ENCODE peak calls at places on chromosome 11, in seven cellular contexts. One of them, this sample, is unnamed.
A peak's percentile ranks its signal among the peaks of the same experiment; 100 is the strongest.

GRCh38 chr11:122367809-122368231 is 251.8 kb upstream of the BLID start:
- DNase-seq in H9: no peak
- DNase-seq in sigmoid colon: peak; percentile 67
- DNase-seq in Panc1: no peak
- DNase-seq in Caco-2: peak; percentile 90
- DNase-seq in prostate gland: no peak
- DNase-seq in neural crest cell: no peak
- DNase-seq in this sample: no peak

GRCh38 chr11:65280646-65281045 is 18.9 kb downstream of the POLA2 start:
- DNase-seq in H9: no peak
- DNase-seq in sigmoid colon: no peak
- DNase-seq in Panc1: no peak
- DNase-seq in Caco-2: no peak
- DNase-seq in prostate gland: no peak
- DNase-seq in neural crest cell: no peak
- DNase-seq in this sample: no peak

GRCh38 chr11:102430158-102430836 is 22.3 kb downstream of the TMEM123 start:
- DNase-seq in H9: no peak
- DNase-seq in sigmoid colon: no peak
- DNase-seq in Panc1: no peak
- DNase-seq in Caco-2: no peak
- DNase-seq in prostate gland: no peak
- DNase-seq in neural crest cell: no peak
- DNase-seq in this sample: no peak

GRCh38 chr11:92948116-92948515 is 21.3 kb upstream of the MTNR1B start:
- DNase-seq in H9: no peak
- DNase-seq in sigmoid colon: no peak
- DNase-seq in Panc1: no peak
- DNase-seq in Caco-2: peak; percentile 63
- DNase-seq in prostate gland: no peak
- DNase-seq in neural crest cell: no peak
- DNase-seq in this sample: peak; percentile 70

GRCh38 chr11:19511413-19512183 is 201.0 kb upstream of the NAV2 start:
- DNase-seq in H9: no peak
- DNase-seq in sigmoid colon: peak; percentile 71
- DNase-seq in Panc1: no peak
- DNase-seq in Caco-2: no peak
- DNase-seq in prostate gland: no peak
- DNase-seq in neural crest cell: no peak
- DNase-seq in this sample: peak; percentile 46

GRCh38 chr11:71120346-71120963 is 131.9 kb downstream of the SHANK2 start:
- DNase-seq in H9: peak; percentile 87
- DNase-seq in sigmoid colon: no peak
- DNase-seq in Panc1: no peak
- DNase-seq in Caco-2: peak; percentile 70
- DNase-seq in prostate gland: peak; percentile 53
- DNase-seq in neural crest cell: no peak
- DNase-seq in this sample: peak; percentile 66

GRCh38 chr11:20056109-20057054 is 103.9 kb downstream of the DBX1 start:
- DNase-seq in H9: no peak
- DNase-seq in sigmoid colon: peak; percentile 85
- DNase-seq in Panc1: no peak
- DNase-seq in Caco-2: no peak
- DNase-seq in prostate gland: peak; percentile 81
- DNase-seq in neural crest cell: no peak
- DNase-seq in this sample: peak; percentile 67

GRCh38 chr11:120525285-120526085 is 13.9 kb downstream of the GRIK4 start:
- DNase-seq in H9: no peak
- DNase-seq in sigmoid colon: peak; percentile 44
- DNase-seq in Panc1: no peak
- DNase-seq in Caco-2: peak; percentile 91
- DNase-seq in prostate gland: no peak
- DNase-seq in neural crest cell: no peak
- DNase-seq in this sample: no peak

GRCh38 chr11:28674432-28675076 is 566.4 kb downstream of the METTL15 start:
- DNase-seq in H9: peak; percentile 51
- DNase-seq in sigmoid colon: no peak
- DNase-seq in Panc1: no peak
- DNase-seq in Caco-2: no peak
- DNase-seq in prostate gland: no peak
- DNase-seq in neural crest cell: peak; percentile 5
- DNase-seq in this sample: no peak

GRCh38 chr11:8878771-8879170 is 32.2 kb upstream of the AKIP1 start:
- DNase-seq in H9: no peak
- DNase-seq in sigmoid colon: no peak
- DNase-seq in Panc1: no peak
- DNase-seq in Caco-2: no peak
- DNase-seq in prostate gland: no peak
- DNase-seq in neural crest cell: no peak
- DNase-seq in this sample: no peak

GRCh38 chr11:86888978-86889341 is 66.2 kb downstream of the FZD4 start:
- DNase-seq in H9: no peak
- DNase-seq in sigmoid colon: no peak
- DNase-seq in Panc1: no peak
- DNase-seq in Caco-2: no peak
- DNase-seq in prostate gland: no peak
- DNase-seq in neural crest cell: no peak
- DNase-seq in this sample: no peak

GRCh38 chr11:126413426-126413825 is 57.9 kb downstream of the ST3GAL4 start:
- DNase-seq in H9: no peak
- DNase-seq in sigmoid colon: no peak
- DNase-seq in Panc1: no peak
- DNase-seq in Caco-2: no peak
- DNase-seq in prostate gland: no peak
- DNase-seq in neural crest cell: no peak
- DNase-seq in this sample: no peak

GRCh38 chr11:109971184-109971523 is 122.0 kb upstream of the ZC3H12C start:
- DNase-seq in H9: no peak
- DNase-seq in sigmoid colon: no peak
- DNase-seq in Panc1: no peak
- DNase-seq in Caco-2: no peak
- DNase-seq in prostate gland: no peak
- DNase-seq in neural crest cell: no peak
- DNase-seq in this sample: no peak

GRCh38 chr11:130798280-130798679 is 118.0 kb downstream of the SNX19 start:
- DNase-seq in H9: no peak
- DNase-seq in sigmoid colon: no peak
- DNase-seq in Panc1: no peak
- DNase-seq in Caco-2: no peak
- DNase-seq in prostate gland: no peak
- DNase-seq in neural crest cell: no peak
- DNase-seq in this sample: no peak

GRCh38 chr11:87445002-87445401 is 407.3 kb downstream of the TMEM135 start:
- DNase-seq in H9: no peak
- DNase-seq in sigmoid colon: no peak
- DNase-seq in Panc1: no peak
- DNase-seq in Caco-2: no peak
- DNase-seq in prostate gland: no peak
- DNase-seq in neural crest cell: no peak
- DNase-seq in this sample: no peak

GRCh38 chr11:68525930-68526329 is 65.4 kb downstream of the PPP6R3 start:
- DNase-seq in H9: no peak
- DNase-seq in sigmoid colon: no peak
- DNase-seq in Panc1: no peak
- DNase-seq in Caco-2: no peak
- DNase-seq in prostate gland: no peak
- DNase-seq in neural crest cell: no peak
- DNase-seq in this sample: no peak

GRCh38 chr11:72123117-72123653 is 10.7 kb upstream of the ANAPC15 start:
- DNase-seq in H9: no peak
- DNase-seq in sigmoid colon: no peak
- DNase-seq in Panc1: no peak
- DNase-seq in Caco-2: peak; percentile 47
- DNase-seq in prostate gland: no peak
- DNase-seq in neural crest cell: no peak
- DNase-seq in this sample: no peak

GRCh38 chr11:2581931-2582435 is 117.8 kb downstream of the KCNQ1OT1 start:
- DNase-seq in H9: peak; percentile 12
- DNase-seq in sigmoid colon: no peak
- DNase-seq in Panc1: no peak
- DNase-seq in Caco-2: peak; percentile 32
- DNase-seq in prostate gland: no peak
- DNase-seq in neural crest cell: no peak
- DNase-seq in this sample: peak; percentile 24

GRCh38 chr11:10856689-10857603 is 907 bp downstream of the ZBED5 start:
- DNase-seq in H9: no peak
- DNase-seq in sigmoid colon: peak; percentile 77
- DNase-seq in Panc1: no peak
- DNase-seq in Caco-2: peak; percentile 56
- DNase-seq in prostate gland: peak; percentile 51
- DNase-seq in neural crest cell: peak; percentile 43
- DNase-seq in this sample: peak; percentile 27

GRCh38 chr11:33373636-33374035 is 116.5 kb downstream of the HIPK3 start:
- DNase-seq in H9: no peak
- DNase-seq in sigmoid colon: no peak
- DNase-seq in Panc1: no peak
- DNase-seq in Caco-2: no peak
- DNase-seq in prostate gland: no peak
- DNase-seq in neural crest cell: no peak
- DNase-seq in this sample: no peak

GRCh38 chr11:67053896-67054850 is 2.5 kb upstream of the RHOD start:
- DNase-seq in H9: peak; percentile 74
- DNase-seq in sigmoid colon: no peak
- DNase-seq in Panc1: no peak
- DNase-seq in Caco-2: peak; percentile 83
- DNase-seq in prostate gland: peak; percentile 42
- DNase-seq in neural crest cell: peak; percentile 53
- DNase-seq in this sample: peak; percentile 63

GRCh38 chr11:60994450-60995135 is 23.1 kb downstream of the CD6 start:
- DNase-seq in H9: no peak
- DNase-seq in sigmoid colon: no peak
- DNase-seq in Panc1: no peak
- DNase-seq in Caco-2: no peak
- DNase-seq in prostate gland: no peak
- DNase-seq in neural crest cell: no peak
- DNase-seq in this sample: no peak

GRCh38 chr11:57752954-57753353 is 1.3 kb upstream of the BTBD18 start:
- DNase-seq in H9: peak; percentile 52
- DNase-seq in sigmoid colon: no peak
- DNase-seq in Panc1: no peak
- DNase-seq in Caco-2: no peak
- DNase-seq in prostate gland: no peak
- DNase-seq in neural crest cell: no peak
- DNase-seq in this sample: no peak

GRCh38 chr11:57746920-57747319 is 4.7 kb downstream of the BTBD18 start:
- DNase-seq in H9: no peak
- DNase-seq in sigmoid colon: no peak
- DNase-seq in Panc1: no peak
- DNase-seq in Caco-2: no peak
- DNase-seq in prostate gland: no peak
- DNase-seq in neural crest cell: no peak
- DNase-seq in this sample: no peak

DNA sequence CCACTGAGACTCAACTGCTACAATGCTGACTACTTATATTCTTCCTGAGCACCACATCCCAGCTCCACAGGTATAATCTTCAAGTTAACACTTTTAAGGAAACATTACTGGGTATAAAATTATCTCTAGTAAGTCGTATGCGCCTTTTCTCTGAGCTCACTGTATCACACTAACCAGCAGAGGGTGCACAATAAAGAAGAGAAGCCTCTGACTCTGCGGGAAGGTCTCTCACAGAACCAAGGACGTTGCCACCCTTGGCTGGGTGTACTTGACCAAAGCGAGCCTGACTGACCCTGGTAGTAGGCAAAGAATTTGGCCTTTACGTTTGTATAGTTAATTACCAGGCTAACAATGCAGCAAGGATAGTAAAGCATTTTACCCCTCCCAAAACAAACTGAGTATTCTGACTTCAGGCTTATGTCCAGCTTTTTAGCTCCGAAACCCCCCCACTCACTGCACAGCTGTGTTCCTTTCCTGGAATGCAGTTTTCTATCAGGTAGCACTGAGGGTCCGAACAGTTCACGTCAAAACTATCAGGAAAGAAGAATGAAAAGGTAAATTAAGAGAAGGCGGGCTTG is at the start of gene BTBD18:
- DNase-seq in H9: peak; percentile 60
- DNase-seq in sigmoid colon: no peak
- DNase-seq in Panc1: no peak
- DNase-seq in Caco-2: peak; percentile 67
- DNase-seq in prostate gland: peak; percentile 49
- DNase-seq in neural crest cell: no peak
- DNase-seq in this sample: peak; percentile 56
- TF ChIP-seq CTCF in H9: peak; percentile 77
- TF ChIP-seq CTCF in sigmoid colon: peak; percentile 29
- TF ChIP-seq CTCF in Panc1: peak; percentile 81
- TF ChIP-seq CTCF in Caco-2: peak; percentile 54
- TF ChIP-seq CTCF in prostate gland: peak; percentile 47
- TF ChIP-seq CTCF in neural crest cell: peak; percentile 72
- TF ChIP-seq CTCF in this sample: peak; percentile 52

GRCh38 chr11:17547932-17548331 is 873 bp downstream of the OTOG start:
- DNase-seq in H9: peak; percentile 67
- DNase-seq in sigmoid colon: no peak
- DNase-seq in Panc1: no peak
- DNase-seq in Caco-2: peak; percentile 38
- DNase-seq in prostate gland: no peak
- DNase-seq in neural crest cell: no peak
- DNase-seq in this sample: no peak
- TF ChIP-seq CTCF in H9: peak; percentile 28
- TF ChIP-seq CTCF in sigmoid colon: no peak
- TF ChIP-seq CTCF in Panc1: no peak
- TF ChIP-seq CTCF in Caco-2: no peak
- TF ChIP-seq CTCF in prostate gland: no peak
- TF ChIP-seq CTCF in neural crest cell: no peak
- TF ChIP-seq CTCF in this sample: no peak

GRCh38 chr11:74397531-74398243 is 546 bp downstream of the PGM2L1 start:
- DNase-seq in H9: peak; percentile 45
- DNase-seq in sigmoid colon: no peak
- DNase-seq in Panc1: no peak
- DNase-seq in Caco-2: no peak
- DNase-seq in prostate gland: peak; percentile 22
- DNase-seq in neural crest cell: no peak
- DNase-seq in this sample: peak; percentile 33
- TF ChIP-seq CTCF in H9: peak; percentile 47
- TF ChIP-seq CTCF in sigmoid colon: peak; percentile 24
- TF ChIP-seq CTCF in Panc1: no peak
- TF ChIP-seq CTCF in Caco-2: no peak
- TF ChIP-seq CTCF in prostate gland: no peak
- TF ChIP-seq CTCF in neural crest cell: peak; percentile 41
- TF ChIP-seq CTCF in this sample: no peak

GRCh38 chr11:123581651-123582399 is 72.6 kb downstream of the SCN3B start:
- DNase-seq in H9: no peak
- DNase-seq in sigmoid colon: no peak
- DNase-seq in Panc1: no peak
- DNase-seq in Caco-2: no peak
- DNase-seq in prostate gland: no peak
- DNase-seq in neural crest cell: no peak
- DNase-seq in this sample: no peak

GRCh38 chr11:123580137-123580536 is 74.3 kb downstream of the SCN3B start:
- DNase-seq in H9: no peak
- DNase-seq in sigmoid colon: no peak
- DNase-seq in Panc1: no peak
- DNase-seq in Caco-2: no peak
- DNase-seq in prostate gland: no peak
- DNase-seq in neural crest cell: no peak
- DNase-seq in this sample: no peak

GRCh38 chr11:123579482-123579812 is 75.0 kb downstream of the SCN3B start:
- DNase-seq in H9: no peak
- DNase-seq in sigmoid colon: no peak
- DNase-seq in Panc1: no peak
- DNase-seq in Caco-2: no peak
- DNase-seq in prostate gland: no peak
- DNase-seq in neural crest cell: no peak
- DNase-seq in this sample: no peak

GRCh38 chr11:123578778-123579481 is 75.5 kb downstream of the SCN3B start:
- DNase-seq in H9: no peak
- DNase-seq in sigmoid colon: no peak
- DNase-seq in Panc1: no peak
- DNase-seq in Caco-2: no peak
- DNase-seq in prostate gland: no peak
- DNase-seq in neural crest cell: no peak
- DNase-seq in this sample: no peak

GRCh38 chr11:123580557-123581275 is 73.7 kb downstream of the SCN3B start:
- DNase-seq in H9: peak; percentile 88
- DNase-seq in sigmoid colon: no peak
- DNase-seq in Panc1: peak; percentile 32
- DNase-seq in Caco-2: peak; percentile 87
- DNase-seq in prostate gland: peak; percentile 35
- DNase-seq in neural crest cell: peak; percentile 61
- DNase-seq in this sample: peak; percentile 84
- TF ChIP-seq CTCF in H9: peak; percentile 96
- TF ChIP-seq CTCF in sigmoid colon: peak; percentile 68
- TF ChIP-seq CTCF in Panc1: peak; percentile 99
- TF ChIP-seq CTCF in Caco-2: peak; percentile 100
- TF ChIP-seq CTCF in prostate gland: peak; percentile 74
- TF ChIP-seq CTCF in neural crest cell: peak; percentile 93
- TF ChIP-seq CTCF in this sample: peak; percentile 98

This sample was measured in stomach.